ENCODE peak calls at places on chromosomes 7 and 10, in seven cellular contexts. One of them, this sample, is unnamed. For H3K27me3 and H3K4me1, the result is how much of the 10 kb centered on the place peaks cover.

GRCh38 chr7:149001427-149002068 is 26.8 kb downstream of the PDIA4 start:
- DNase-seq in CD8-positive, alpha-beta memory T cell: no peak
- DNase-seq in tibial artery: no peak
- DNase-seq in PC-9: no peak
- DNase-seq in mesenchymal stem cell: no peak
- DNase-seq in left ventricle myocardium inferior: no peak
- DNase-seq in astrocyte: no peak
- DNase-seq in this sample: no peak

GRCh38 chr7:38839846-38840245 is 69.1 kb downstream of the VPS41 start:
- DNase-seq in mesenchymal stem cell: no peak
- DNase-seq in CD8-positive, alpha-beta memory T cell: no peak
- DNase-seq in tibial artery: no peak
- DNase-seq in left ventricle myocardium inferior: peak
- DNase-seq in PC-9: no peak
- DNase-seq in astrocyte: peak
- DNase-seq in this sample: peak

GRCh38 chr10:132389631-132390454 is 7.2 kb upstream of the PWWP2B start:
- DNase-seq in astrocyte: no peak
- DNase-seq in mesenchymal stem cell: no peak
- DNase-seq in CD8-positive, alpha-beta memory T cell: no peak
- DNase-seq in tibial artery: peak
- DNase-seq in left ventricle myocardium inferior: peak
- DNase-seq in PC-9: no peak
- DNase-seq in this sample: no peak

GRCh38 chr7:108090791-108091460 is 39.2 kb downstream of the LAMB4 start:
- DNase-seq in CD8-positive, alpha-beta memory T cell: no peak
- DNase-seq in astrocyte: no peak
- DNase-seq in tibial artery: no peak
- DNase-seq in PC-9: no peak
- DNase-seq in mesenchymal stem cell: no peak
- DNase-seq in left ventricle myocardium inferior: no peak
- DNase-seq in this sample: peak

GRCh38 chr7:111333010-111333409 is 229.3 kb downstream of the IMMP2L start:
- DNase-seq in mesenchymal stem cell: no peak
- DNase-seq in astrocyte: no peak
- DNase-seq in PC-9: no peak
- DNase-seq in left ventricle myocardium inferior: no peak
- DNase-seq in CD8-positive, alpha-beta memory T cell: no peak
- DNase-seq in tibial artery: no peak
- DNase-seq in this sample: no peak

GRCh38 chr7:106281919-106282318 is 2.9 kb downstream of the NAMPT start:
- DNase-seq in CD8-positive, alpha-beta memory T cell: no peak
- DNase-seq in tibial artery: no peak
- DNase-seq in PC-9: no peak
- DNase-seq in mesenchymal stem cell: peak
- DNase-seq in astrocyte: no peak
- DNase-seq in left ventricle myocardium inferior: no peak
- DNase-seq in this sample: no peak

GRCh38 chr10:28897617-28898464 is 220.5 kb downstream of the BAMBI start:
- DNase-seq in astrocyte: peak
- DNase-seq in PC-9: no peak
- DNase-seq in left ventricle myocardium inferior: peak
- DNase-seq in tibial artery: no peak
- DNase-seq in CD8-positive, alpha-beta memory T cell: no peak
- DNase-seq in mesenchymal stem cell: no peak
- DNase-seq in this sample: no peak

GRCh38 chr7:151710121-151710640 is 166.7 kb downstream of the PRKAG2 start:
- DNase-seq in CD8-positive, alpha-beta memory T cell: no peak
- DNase-seq in tibial artery: no peak
- DNase-seq in PC-9: no peak
- DNase-seq in mesenchymal stem cell: no peak
- DNase-seq in left ventricle myocardium inferior: no peak
- DNase-seq in astrocyte: no peak
- DNase-seq in this sample: no peak

GRCh38 chr7:66921396-66921917 is 432 bp downstream of the TMEM248 start:
- DNase-seq in PC-9: no peak
- DNase-seq in left ventricle myocardium inferior: no peak
- DNase-seq in CD8-positive, alpha-beta memory T cell: peak
- DNase-seq in astrocyte: peak
- DNase-seq in mesenchymal stem cell: peak
- DNase-seq in tibial artery: peak
- DNase-seq in this sample: peak

GRCh38 chr7:152735443-152736004 is 24.0 kb upstream of the ACTR3B start:
- DNase-seq in CD8-positive, alpha-beta memory T cell: no peak
- DNase-seq in astrocyte: no peak
- DNase-seq in tibial artery: no peak
- DNase-seq in left ventricle myocardium inferior: no peak
- DNase-seq in PC-9: no peak
- DNase-seq in mesenchymal stem cell: no peak
- DNase-seq in this sample: no peak

GRCh38 chr7:8277394-8277982 is 15.5 kb upstream of the ICA1 start:
- DNase-seq in tibial artery: no peak
- DNase-seq in CD8-positive, alpha-beta memory T cell: no peak
- DNase-seq in astrocyte: no peak
- DNase-seq in mesenchymal stem cell: no peak
- DNase-seq in left ventricle myocardium inferior: no peak
- DNase-seq in PC-9: no peak
- DNase-seq in this sample: peak

GRCh38 chr7:44382459-44383300 is 57.3 kb upstream of the CAMK2B start:
- DNase-seq in mesenchymal stem cell: peak
- DNase-seq in tibial artery: peak
- DNase-seq in PC-9: no peak
- DNase-seq in left ventricle myocardium inferior: no peak
- DNase-seq in astrocyte: no peak
- DNase-seq in CD8-positive, alpha-beta memory T cell: no peak
- DNase-seq in this sample: no peak

GRCh38 chr10:115844592-115844991 is 428.4 kb downstream of the GFRA1 start:
- DNase-seq in tibial artery: no peak
- DNase-seq in CD8-positive, alpha-beta memory T cell: no peak
- DNase-seq in astrocyte: peak
- DNase-seq in left ventricle myocardium inferior: no peak
- DNase-seq in PC-9: no peak
- DNase-seq in mesenchymal stem cell: peak
- DNase-seq in this sample: peak

GRCh38 chr7:43878867-43879266 is 9.6 kb upstream of the MRPS24 start:
- DNase-seq in astrocyte: peak
- DNase-seq in PC-9: no peak
- DNase-seq in tibial artery: no peak
- DNase-seq in left ventricle myocardium inferior: no peak
- DNase-seq in mesenchymal stem cell: no peak
- DNase-seq in CD8-positive, alpha-beta memory T cell: no peak
- DNase-seq in this sample: peak

GRCh38 chr7:107609861-107610260 is 29.8 kb downstream of the BCAP29 start:
- DNase-seq in mesenchymal stem cell: no peak
- DNase-seq in left ventricle myocardium inferior: no peak
- DNase-seq in PC-9: no peak
- DNase-seq in tibial artery: no peak
- DNase-seq in CD8-positive, alpha-beta memory T cell: no peak
- DNase-seq in astrocyte: no peak
- DNase-seq in this sample: no peak

GRCh38 chr10:122780391-122780790 is 65.3 kb downstream of the CUZD1 start:
- DNase-seq in CD8-positive, alpha-beta memory T cell: no peak
- DNase-seq in PC-9: no peak
- DNase-seq in astrocyte: peak
- DNase-seq in left ventricle myocardium inferior: no peak
- DNase-seq in mesenchymal stem cell: no peak
- DNase-seq in tibial artery: no peak
- DNase-seq in this sample: no peak

DNA sequence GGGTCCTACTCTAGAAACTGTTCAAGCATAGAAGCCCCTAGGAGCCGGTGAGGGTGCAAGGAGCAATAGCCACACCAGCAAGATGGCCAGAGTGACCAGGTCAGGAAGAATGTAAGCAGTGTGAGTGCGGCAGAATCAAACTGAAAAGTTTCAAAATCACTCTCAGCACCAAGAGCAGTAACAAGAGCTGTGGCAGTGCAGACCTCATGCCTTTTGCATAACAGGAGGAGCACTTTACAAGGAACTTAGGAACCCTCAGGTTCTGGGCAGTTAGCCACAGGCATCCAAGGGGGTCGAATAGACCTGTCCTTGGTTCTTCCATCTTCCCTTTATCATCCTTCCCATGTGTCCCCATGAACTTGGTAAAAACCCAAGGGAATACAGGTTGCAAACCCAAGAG is 78.5 kb downstream of the PON1 start:
- DNase-seq in left ventricle myocardium inferior: no peak
- DNase-seq in CD8-positive, alpha-beta memory T cell: no peak
- DNase-seq in mesenchymal stem cell: no peak
- DNase-seq in tibial artery: no peak
- DNase-seq in astrocyte: no peak
- DNase-seq in PC-9: no peak
- DNase-seq in this sample: no peak
- H3K27me3 ChIP-seq in left ventricle myocardium inferior: under half
- H3K27me3 ChIP-seq in CD8-positive, alpha-beta memory T cell: under half
- H3K27me3 ChIP-seq in mesenchymal stem cell: under half
- H3K27me3 ChIP-seq in tibial artery: under half
- H3K27me3 ChIP-seq in astrocyte: under half
- H3K27me3 ChIP-seq in PC-9: under half
- H3K27me3 ChIP-seq in this sample: under half

GRCh38 chr7:26155531-26156375 is 3.8 kb downstream of the NFE2L3 start:
- DNase-seq in CD8-positive, alpha-beta memory T cell: no peak
- DNase-seq in mesenchymal stem cell: peak
- DNase-seq in tibial artery: no peak
- DNase-seq in astrocyte: peak
- DNase-seq in PC-9: peak
- DNase-seq in left ventricle myocardium inferior: no peak
- DNase-seq in this sample: no peak
- H3K27ac ChIP-seq in CD8-positive, alpha-beta memory T cell: peak
- H3K27ac ChIP-seq in mesenchymal stem cell: peak
- H3K27ac ChIP-seq in tibial artery: no peak
- H3K27ac ChIP-seq in astrocyte: peak
- H3K27ac ChIP-seq in PC-9: peak
- H3K27ac ChIP-seq in left ventricle myocardium inferior: peak
- H3K27ac ChIP-seq in this sample: no peak

DNA sequence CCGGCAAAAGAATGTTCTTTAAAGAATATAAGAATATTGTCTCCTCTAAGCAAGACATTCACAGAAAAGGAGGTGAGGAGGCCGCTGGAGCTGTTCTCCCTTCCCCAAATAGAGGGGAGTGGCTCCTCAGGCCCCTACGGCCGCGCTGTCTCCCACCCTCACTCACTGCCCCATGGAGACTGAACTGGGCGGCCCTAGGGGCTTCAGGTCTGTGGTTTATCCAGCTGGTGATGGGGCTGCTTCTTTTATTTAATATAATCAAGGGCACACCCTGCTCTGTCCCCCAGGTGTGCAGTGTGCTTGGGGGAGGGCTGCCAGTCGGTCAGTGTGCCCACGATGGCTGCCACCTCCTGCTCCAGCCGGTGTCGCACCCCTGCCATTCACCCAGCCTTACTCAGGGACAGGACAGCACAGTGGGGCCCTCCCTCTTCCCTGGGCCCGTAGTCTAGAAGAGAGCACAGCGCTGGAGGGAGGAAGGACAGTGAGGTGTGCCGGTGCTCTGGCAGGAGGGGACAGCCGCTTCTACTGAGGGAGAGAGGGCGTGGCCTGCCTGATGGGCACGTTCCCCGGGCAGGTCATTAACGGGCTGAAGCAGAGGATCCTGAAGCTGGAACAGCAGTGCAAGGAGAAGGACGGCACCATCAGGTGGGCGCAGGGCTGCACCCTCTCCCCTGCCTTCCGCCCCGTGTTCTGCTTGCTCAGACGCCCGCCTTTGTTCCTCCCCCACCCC is 23.4 kb downstream of the IQCE start:
- DNase-seq in PC-9: no peak
- DNase-seq in tibial artery: no peak
- DNase-seq in CD8-positive, alpha-beta memory T cell: no peak
- DNase-seq in left ventricle myocardium inferior: no peak
- DNase-seq in mesenchymal stem cell: no peak
- DNase-seq in astrocyte: no peak
- DNase-seq in this sample: no peak
- H3K4me1 ChIP-seq in PC-9: under half
- H3K4me1 ChIP-seq in tibial artery: under half
- H3K4me1 ChIP-seq in CD8-positive, alpha-beta memory T cell: under half
- H3K4me1 ChIP-seq in left ventricle myocardium inferior: under half
- H3K4me1 ChIP-seq in mesenchymal stem cell: under half
- H3K4me1 ChIP-seq in astrocyte: under half
- H3K4me1 ChIP-seq in this sample: under half

GRCh38 chr7:1270181-1270580 is 37.5 kb downstream of the UNCX start:
- DNase-seq in mesenchymal stem cell: no peak
- DNase-seq in tibial artery: no peak
- DNase-seq in left ventricle myocardium inferior: no peak
- DNase-seq in PC-9: no peak
- DNase-seq in astrocyte: no peak
- DNase-seq in CD8-positive, alpha-beta memory T cell: no peak
- DNase-seq in this sample: no peak

GRCh38 chr7:1268866-1269265 is 36.2 kb downstream of the UNCX start:
- DNase-seq in PC-9: no peak
- DNase-seq in left ventricle myocardium inferior: no peak
- DNase-seq in CD8-positive, alpha-beta memory T cell: no peak
- DNase-seq in tibial artery: no peak
- DNase-seq in astrocyte: no peak
- DNase-seq in mesenchymal stem cell: no peak
- DNase-seq in this sample: no peak

GRCh38 chr7:1269336-1269890 is 36.7 kb downstream of the UNCX start:
- DNase-seq in mesenchymal stem cell: no peak
- DNase-seq in CD8-positive, alpha-beta memory T cell: no peak
- DNase-seq in PC-9: no peak
- DNase-seq in astrocyte: no peak
- DNase-seq in left ventricle myocardium inferior: no peak
- DNase-seq in tibial artery: no peak
- DNase-seq in this sample: no peak

GRCh38 chr7:1271656-1272055 is 39.0 kb downstream of the UNCX start:
- DNase-seq in left ventricle myocardium inferior: no peak
- DNase-seq in mesenchymal stem cell: no peak
- DNase-seq in astrocyte: no peak
- DNase-seq in PC-9: no peak
- DNase-seq in CD8-positive, alpha-beta memory T cell: no peak
- DNase-seq in tibial artery: no peak
- DNase-seq in this sample: no peak

GRCh38 chr7:1271046-1271445 is 38.4 kb downstream of the UNCX start:
- DNase-seq in astrocyte: no peak
- DNase-seq in tibial artery: no peak
- DNase-seq in left ventricle myocardium inferior: no peak
- DNase-seq in PC-9: no peak
- DNase-seq in CD8-positive, alpha-beta memory T cell: no peak
- DNase-seq in mesenchymal stem cell: no peak
- DNase-seq in this sample: no peak
- H3K27me3 ChIP-seq in astrocyte: under half
- H3K27me3 ChIP-seq in tibial artery: under half
- H3K27me3 ChIP-seq in left ventricle myocardium inferior: half or more
- H3K27me3 ChIP-seq in PC-9: half or more
- H3K27me3 ChIP-seq in CD8-positive, alpha-beta memory T cell: under half
- H3K27me3 ChIP-seq in mesenchymal stem cell: under half
- H3K27me3 ChIP-seq in this sample: under half

DNA sequence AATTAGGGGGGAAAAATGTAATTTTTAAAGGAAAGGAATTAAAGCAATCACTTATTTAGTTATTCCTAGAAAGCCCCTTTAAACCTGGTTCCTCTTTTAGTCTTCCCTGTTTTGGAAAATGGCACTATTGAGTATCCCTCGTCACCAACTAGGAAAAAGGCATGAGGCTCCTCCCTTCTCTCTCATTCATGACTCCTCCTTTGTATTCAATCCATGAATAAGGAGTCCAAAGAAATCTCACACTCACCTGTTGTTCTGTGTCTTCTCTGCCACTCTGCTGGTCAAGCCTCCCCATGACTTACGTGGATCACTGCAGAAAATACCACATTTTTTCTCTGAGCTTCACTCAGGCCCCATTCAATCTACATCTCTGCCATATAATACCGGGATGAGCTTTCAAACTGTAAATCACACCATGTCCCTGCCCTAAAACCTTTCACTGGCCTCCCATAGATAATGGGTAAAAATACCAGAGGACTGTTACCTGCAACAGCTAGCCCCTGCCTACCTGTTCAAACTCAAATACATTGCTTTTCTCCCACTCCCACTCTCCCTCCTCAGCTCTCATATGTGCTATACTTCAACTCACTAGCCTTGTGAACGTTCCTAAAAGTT is 5.5 kb upstream of the VWDE start:
- DNase-seq in PC-9: no peak
- DNase-seq in left ventricle myocardium inferior: no peak
- DNase-seq in CD8-positive, alpha-beta memory T cell: no peak
- DNase-seq in tibial artery: no peak
- DNase-seq in mesenchymal stem cell: no peak
- DNase-seq in astrocyte: no peak
- DNase-seq in this sample: no peak
- H3K27ac ChIP-seq in PC-9: no peak
- H3K27ac ChIP-seq in left ventricle myocardium inferior: no peak
- H3K27ac ChIP-seq in CD8-positive, alpha-beta memory T cell: no peak
- H3K27ac ChIP-seq in tibial artery: no peak
- H3K27ac ChIP-seq in mesenchymal stem cell: no peak
- H3K27ac ChIP-seq in astrocyte: no peak
- H3K27ac ChIP-seq in this sample: no peak

This sample was measured in cardiac muscle cell.